ENCODE peak calls at places on chromosomes 7 and 10, in seven cellular contexts. U is GM23338, Y is prostate gland, F is sigmoid colon, G is stomach, O is vagina, D is HepG2. X is an unnamed sample.

GRCh38 chr10:13146383-13146782 is 15.0 kb upstream of the MCM10 start:
- DNase-seq in Y (no peak), O (no peak), D (no peak), U (no peak), F (no peak), G (no peak), X (no peak)

GRCh38 chr10:24793648-24794379 is 70.1 kb upstream of the ARHGAP21 start:
- DNase-seq in G (no peak), O (no peak), D (no peak), Y (no peak), U (no peak), F (no peak), X (no peak)

GRCh38 chr10:122141821-122142651 is 129.1 kb upstream of the BTBD16 start:
- DNase-seq in D (no peak), F (no peak), U (no peak), O (no peak), G (no peak), Y (no peak), X (no peak)

GRCh38 chr7:73577627-73578341 is 595 bp downstream of the TBL2 start:
- DNase-seq in U (peak), G (no peak), D (peak), O (no peak), F (no peak), Y (no peak), X (no peak)

GRCh38 chr7:68707146-68707545 is 891.1 kb upstream of the AUTS2 start:
- DNase-seq in G (no peak), Y (no peak), O (no peak), F (no peak), U (no peak), D (no peak), X (no peak)

GRCh38 chr10:13831711-13832110 is 244.9 kb downstream of the PRPF18 start:
- DNase-seq in G (no peak), Y (no peak), F (peak), U (no peak), D (no peak), O (no peak), X (no peak)

GRCh38 chr7:127907638-127908040 is 123.6 kb downstream of the LRRC4 start:
- DNase-seq in D (peak), G (no peak), O (no peak), F (no peak), U (no peak), Y (no peak), X (no peak)

GRCh38 chr7:51457079-51457478 is 140.5 kb upstream of the COBL start:
- DNase-seq in F (no peak), U (no peak), Y (no peak), G (no peak), O (no peak), D (peak), X (no peak)

GRCh38 chr10:122192142-122192541 is 79.0 kb upstream of the BTBD16 start:
- DNase-seq in D (no peak), F (peak), U (peak), G (no peak), O (no peak), Y (no peak), X (no peak)

GRCh38 chr10:74103560-74104248 is 46.9 kb downstream of the AP3M1 start:
- DNase-seq in O (no peak), Y (no peak), G (no peak), F (no peak), U (peak), D (no peak), X (no peak)

GRCh38 chr7:116524609-116525297 is at the start of gene CAV1:
- DNase-seq in D (no peak), F (peak), G (peak), O (no peak), U (peak), Y (peak), X (peak)

GRCh38 chr7:23184709-23185354 is 3.0 kb downstream of the NUP42 start:
- DNase-seq in U (peak), G (no peak), O (no peak), F (no peak), Y (peak), D (peak), X (peak)

GRCh38 chr7:100818366-100818765 is 9.0 kb downstream of the EPHB4 start:
- DNase-seq in D (no peak), F (no peak), O (no peak), G (no peak), U (no peak), Y (no peak), X (no peak)

DNA sequence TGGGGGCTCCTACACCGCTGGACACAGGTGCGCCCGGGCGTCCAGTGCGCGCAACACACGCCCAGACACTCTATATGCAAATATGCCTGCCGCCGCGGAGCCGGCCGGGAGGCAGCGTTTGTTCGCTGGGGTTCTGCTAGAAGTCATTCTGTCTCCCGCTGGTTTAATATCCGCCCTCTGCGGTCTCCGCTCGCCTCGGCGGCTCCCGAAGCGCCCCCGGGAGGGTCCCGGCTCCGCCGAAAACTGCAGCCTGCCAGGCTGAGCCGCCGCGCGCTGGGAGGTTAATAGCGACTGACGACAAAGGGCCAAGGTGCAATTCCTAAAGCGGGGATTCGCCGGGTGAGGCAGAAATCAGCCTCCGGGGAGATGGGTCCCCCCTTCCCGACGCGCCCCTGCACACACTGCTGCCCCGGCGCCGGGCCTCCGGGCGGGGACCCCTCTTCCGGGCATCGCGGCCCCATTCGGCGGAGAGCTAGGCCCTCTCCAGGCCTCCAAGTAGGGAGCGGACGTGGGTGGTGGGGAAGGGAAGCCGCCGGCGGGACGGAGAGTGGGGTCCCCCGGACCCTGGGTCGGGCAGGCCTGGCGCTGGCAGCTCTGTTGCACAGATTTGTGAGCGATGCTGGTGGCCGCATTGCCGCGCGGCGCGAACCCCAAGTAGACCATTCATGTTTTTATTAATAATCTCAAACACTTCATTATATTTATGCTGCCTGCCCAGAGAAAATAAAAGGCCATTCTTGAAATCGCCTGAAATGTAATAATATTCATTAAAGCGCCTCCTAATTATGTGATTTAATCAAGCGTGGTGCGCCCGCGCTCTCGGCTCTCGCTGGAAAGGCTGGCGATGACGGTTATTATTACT is 9.1 kb downstream of the EN2 start:
- DNase-seq in O (no peak), F (no peak), Y (no peak), G (no peak), D (peak), U (peak), X (no peak)
- H3K4me3 ChIP-seq in O (no peak), F (no peak), Y (no peak), G (peak), D (peak), U (peak), X (no peak)

GRCh38 chr7:105195891-105196290 is 181.9 kb downstream of the KMT2E start:
- DNase-seq in D (no peak), O (no peak), F (no peak), Y (no peak), U (no peak), G (no peak), X (no peak)
- TF ChIP-seq POLR2AphosphoS5 in D (no peak), O (no peak), F (no peak), Y (no peak), U (no peak), G (no peak), X (no peak)

GRCh38 chr10:112201334-112201733 is 17.8 kb upstream of the GPAM start:
- DNase-seq in F (no peak), G (no peak), O (no peak), D (no peak), Y (no peak), U (no peak), X (no peak)

GRCh38 chr10:112208292-112208691 is 24.7 kb upstream of the GPAM start:
- DNase-seq in Y (no peak), F (no peak), U (no peak), D (no peak), G (no peak), O (no peak), X (no peak)

GRCh38 chr10:112203328-112204076 is 19.9 kb upstream of the GPAM start:
- DNase-seq in G (no peak), Y (no peak), D (no peak), U (no peak), F (no peak), O (no peak), X (no peak)

GRCh38 chr10:112202076-112202475 is 18.5 kb upstream of the GPAM start:
- DNase-seq in G (no peak), O (no peak), Y (no peak), F (no peak), U (no peak), D (no peak), X (no peak)

GRCh38 chr10:112202561-112203241 is 19.1 kb upstream of the GPAM start:
- DNase-seq in F (no peak), O (no peak), D (peak), G (no peak), Y (no peak), U (no peak), X (no peak)
- H3K4me3 ChIP-seq in F (no peak), O (no peak), D (no peak), G (no peak), Y (no peak), U (no peak), X (no peak)

GRCh38 chr10:36173364-36173763 is 531.3 kb upstream of the FZD8 start:
- DNase-seq in U (no peak), G (no peak), F (no peak), Y (no peak), D (no peak), O (no peak), X (no peak)
- TF ChIP-seq POLR2AphosphoS5 in U (no peak), G (no peak), F (no peak), Y (no peak), D (no peak), O (no peak), X (no peak)